ENCODE peak calls at places on chromosomes 16 and 17, in five cellular contexts. X, S, D, M and I are unnamed samples.

GRCh38 chr16:595942-596735 is 6.3 kb downstream of the RAB40C start:
- DNase-seq in X (no peak), S (no peak), D (no peak), M (no peak), I (no peak)

GRCh38 chr16:4207683-4208528 is 34.0 kb downstream of the SRL start:
- DNase-seq in X (no peak), S (no peak), D (no peak), M (no peak), I (peak)

GRCh38 chr16:57624044-57624688 is 4.3 kb upstream of the ADGRG1 start:
- DNase-seq in X (no peak), S (no peak), D (peak), M (no peak), I (no peak)

GRCh38 chr17:31740611-31741082 is 118.4 kb downstream of the COPRS start:
- DNase-seq in X (no peak), S (no peak), D (no peak), M (no peak), I (no peak)

GRCh38 chr17:53924530-53925455 is 102.1 kb downstream of the KIF2B start:
- DNase-seq in X (no peak), S (no peak), D (peak), M (no peak), I (no peak)

GRCh38 chr16:15874745-15875314 is 13.6 kb downstream of the CEP20 start:
- DNase-seq in X (peak), S (peak), D (peak), M (no peak), I (peak)

GRCh38 chr17:4318186-4318585 is 48.3 kb downstream of the UBE2G1 start:
- DNase-seq in X (no peak), S (no peak), D (no peak), M (no peak), I (no peak)

GRCh38 chr16:49622421-49623402 is 233.2 kb downstream of the ZNF423 start:
- DNase-seq in X (no peak), S (no peak), D (no peak), M (no peak), I (no peak)

GRCh38 chr17:50361561-50362480 is 11.2 kb downstream of the MRPL27 start:
- DNase-seq in X (peak), S (peak), D (peak), M (no peak), I (peak)

GRCh38 chr16:11401161-11402050 is 56.1 kb downstream of the RMI2 start:
- DNase-seq in X (no peak), S (no peak), D (no peak), M (no peak), I (no peak)

GRCh38 chr17:76252040-76252954 is 12.0 kb upstream of the RNF157 start:
- DNase-seq in X (no peak), S (no peak), D (peak), M (no peak), I (no peak)

GRCh38 chr16:2204727-2205103 is 539 bp upstream of the MLST8 start:
- DNase-seq in X (no peak), S (no peak), D (no peak), M (no peak), I (peak)

DNA sequence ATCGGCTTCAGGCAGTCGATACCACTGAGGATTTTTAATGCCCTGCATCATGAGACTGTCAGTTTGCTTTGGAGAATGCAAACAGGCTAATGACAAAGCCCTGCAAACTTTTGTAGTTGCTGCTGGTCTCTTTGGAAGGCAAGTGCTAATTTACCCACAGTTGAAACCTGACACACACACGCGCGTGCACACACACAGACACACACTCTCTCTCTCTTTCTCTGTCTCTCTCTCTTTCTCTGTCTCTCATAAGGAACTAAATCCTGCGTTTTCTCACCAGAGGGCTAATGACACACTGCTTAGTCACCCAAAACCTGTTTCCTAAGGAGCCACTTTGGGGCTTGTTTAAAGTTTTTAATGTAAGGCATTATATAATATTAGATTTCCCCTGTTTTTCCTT is 110.9 kb downstream of the WWOX start:
- DNase-seq in X (no peak), S (no peak), D (no peak), M (no peak), I (no peak)
- TF ChIP-seq ESRRA in X (no peak), S (no peak), D (no peak), M (no peak), I (no peak)

GRCh38 chr16:19348578-19349315 is 63.2 kb downstream of the CLEC19A start:
- DNase-seq in X (peak), S (no peak), D (no peak), M (no peak), I (no peak)
- TF ChIP-seq ESRRA in X (no peak), S (no peak), D (no peak), M (no peak), I (no peak)

DNA sequence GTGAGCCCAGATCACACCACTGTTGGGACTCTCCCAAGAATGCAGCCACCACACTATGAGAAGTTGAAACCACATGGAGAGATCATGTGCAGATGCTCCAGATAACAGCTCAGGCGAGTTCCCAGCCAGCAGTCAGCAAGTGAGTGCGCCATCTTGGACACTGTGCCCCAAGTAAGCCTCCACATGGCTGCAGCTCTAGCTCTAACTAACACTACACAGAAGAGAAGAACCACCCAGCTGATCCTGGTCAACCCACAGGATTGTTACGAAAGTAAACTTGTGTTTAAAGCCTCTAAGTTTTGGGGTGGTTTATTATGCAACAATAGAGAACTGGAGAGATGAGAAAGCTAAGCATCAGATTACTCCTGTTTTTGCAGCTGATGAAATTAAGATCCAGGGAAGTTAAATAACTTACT is 25.8 kb downstream of the SLC38A7 start:
- DNase-seq in X (no peak), S (no peak), D (no peak), M (no peak), I (no peak)
- TF ChIP-seq ESRRA in X (no peak), S (no peak), D (no peak), M (no peak), I (peak)

GRCh38 chr16:82011199-82011641 is at the start of gene SDR42E1:
- DNase-seq in X (no peak), S (peak), D (no peak), M (peak), I (peak)
- TF ChIP-seq ESRRA in X (no peak), S (no peak), D (no peak), M (no peak), I (no peak)

GRCh38 chr16:13110124-13110796 is 208.9 kb downstream of the SHISA9 start:
- DNase-seq in X (peak), S (peak), D (peak), M (no peak), I (no peak)
- TF ChIP-seq ESRRA in X (no peak), S (no peak), D (peak), M (no peak), I (no peak)

GRCh38 chr17:37824534-37825485 is 80.0 kb upstream of the HNF1B start:
- DNase-seq in X (no peak), S (peak), D (peak), M (no peak), I (no peak)
- TF ChIP-seq ESRRA in X (no peak), S (no peak), D (no peak), M (no peak), I (no peak)

GRCh38 chr17:38896373-38896954 is 26.6 kb downstream of the LASP1 start:
- DNase-seq in X (no peak), S (no peak), D (no peak), M (no peak), I (no peak)
- TF ChIP-seq ESRRA in X (no peak), S (no peak), D (no peak), M (no peak), I (no peak)

GRCh38 chr17:27631897-27632725 is 1.1 kb downstream of the LGALS9 start:
- DNase-seq in X (no peak), S (no peak), D (no peak), M (no peak), I (no peak)

GRCh38 chr17:27634026-27634335 is 3.0 kb downstream of the LGALS9 start:
- DNase-seq in X (no peak), S (no peak), D (no peak), M (no peak), I (no peak)

GRCh38 chr17:27633312-27634025 is 2.5 kb downstream of the LGALS9 start:
- DNase-seq in X (no peak), S (no peak), D (peak), M (no peak), I (peak)

GRCh38 chr17:27635275-27635823 is 4.4 kb downstream of the LGALS9 start:
- DNase-seq in X (no peak), S (no peak), D (no peak), M (no peak), I (no peak)

DNA sequence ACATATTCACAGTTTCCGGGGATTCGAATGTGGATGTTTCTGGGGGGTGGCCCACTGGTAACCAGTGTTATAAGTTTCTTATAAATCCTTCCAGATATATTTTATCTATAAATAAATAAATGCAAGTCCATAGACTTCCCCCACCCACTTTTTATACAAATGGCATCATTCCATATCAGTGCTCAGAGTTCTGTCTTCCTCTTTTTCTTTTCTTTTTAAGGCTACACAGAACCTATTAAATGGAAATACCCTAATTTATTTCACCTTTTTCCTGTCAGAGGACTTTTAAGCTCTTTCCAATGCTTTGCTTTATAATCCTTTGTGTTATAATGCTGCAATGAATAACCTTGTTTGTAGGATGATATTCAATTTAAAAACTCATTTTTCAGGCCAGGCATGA is 3.8 kb downstream of the LGALS9 start:
- DNase-seq in X (no peak), S (no peak), D (no peak), M (no peak), I (no peak)
- TF ChIP-seq ESRRA in X (no peak), S (no peak), D (no peak), M (no peak), I (no peak)

DNA sequence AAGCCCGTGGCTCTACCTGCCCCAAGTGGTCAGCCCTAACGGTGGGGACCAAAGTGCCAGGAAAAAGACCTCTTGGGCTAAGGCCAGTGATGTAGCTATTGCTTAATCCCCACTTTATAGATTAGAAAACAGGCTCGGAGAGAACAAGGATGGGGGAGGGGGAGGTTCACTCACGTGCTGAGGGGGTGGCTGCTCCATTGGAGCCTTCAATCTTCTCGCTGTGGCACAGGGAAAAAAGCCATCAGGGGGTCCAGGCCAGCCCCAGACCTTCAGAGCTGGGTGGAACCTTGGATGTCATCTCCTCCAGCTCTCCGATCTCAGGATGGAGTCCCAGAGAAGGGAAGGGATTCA is 45.9 kb downstream of the SRCIN1 start:
- DNase-seq in X (no peak), S (no peak), D (no peak), M (no peak), I (no peak)
- TF ChIP-seq ESRRA in X (no peak), S (no peak), D (peak), M (no peak), I (no peak)